ENCODE peak calls at places on chromosome 5, in five cellular contexts. L is NAMALWA, W is anterior cingulate cortex, J is A549, E is T-helper 2 cell. G is an unnamed sample.

GRCh38 chr5:139341689-139342422 is at the start of gene PAIP2:
- DNase-seq in L (peak), W (peak), J (peak), E (peak), G (peak)

GRCh38 chr5:83162598-83162997 is 85.3 kb downstream of the XRCC4 start:
- DNase-seq in L (no peak), W (no peak), J (no peak), E (no peak), G (no peak)

GRCh38 chr5:139710370-139711066 is 62.4 kb downstream of the CXXC5 start:
- DNase-seq in L (peak), W (peak), J (no peak), E (peak), G (no peak)

GRCh38 chr5:124570285-124571035 is 176.0 kb downstream of the ZNF608 start:
- DNase-seq in L (no peak), W (no peak), J (no peak), E (no peak), G (no peak)

GRCh38 chr5:158880514-158881001 is 219.2 kb downstream of the EBF1 start:
- DNase-seq in L (peak), W (no peak), J (no peak), E (no peak), G (no peak)

GRCh38 chr5:88190106-88190834 is 78.4 kb downstream of the TMEM161B start:
- DNase-seq in L (peak), W (peak), J (peak), E (no peak), G (no peak)

GRCh38 chr5:169629847-169630548 is 7.1 kb upstream of the DOCK2 start:
- DNase-seq in L (no peak), W (no peak), J (peak), E (no peak), G (no peak)

GRCh38 chr5:72245517-72246238 is 74.4 kb downstream of the MRPS27 start:
- DNase-seq in L (no peak), W (no peak), J (no peak), E (no peak), G (no peak)

G was measured in HuH-7.